ENCODE peak calls at places on chromosomes 6 and 20, in seven cellular contexts. Y, F, Q, M, U, V and X are unnamed samples.
A peak's percentile ranks its signal among the peaks of the same experiment; 100 is the strongest.

GRCh38 chr6:13404115-13404891 is 76.0 kb upstream of the TBC1D7 start:
- DNase-seq in Y (no peak), F (peak; percentile 64), Q (no peak), M (no peak), U (no peak), V (peak; percentile 82), X (no peak)

GRCh38 chr20:57246008-57246407 is 20.4 kb downstream of the BMP7 start:
- DNase-seq in Y (no peak), F (no peak), Q (no peak), M (no peak), U (no peak), V (no peak), X (no peak)

GRCh38 chr20:26163890-26164289 is 467.2 kb upstream of the ZNF337 start:
- DNase-seq in Y (peak; percentile 10), F (peak; percentile 70), Q (no peak), M (no peak), U (no peak), V (peak; percentile 96), X (no peak)

GRCh38 chr20:59790388-59790787 is 143.0 kb downstream of the SYCP2 start:
- DNase-seq in Y (no peak), F (no peak), Q (no peak), M (no peak), U (no peak), V (peak; percentile 5), X (no peak)

GRCh38 chr6:143396497-143397228 is 53.8 kb downstream of the ADAT2 start:
- DNase-seq in Y (peak; percentile 24), F (no peak), Q (peak; percentile 93), M (no peak), U (no peak), V (peak; percentile 55), X (no peak)

GRCh38 chr20:21548390-21549035 is 34.6 kb upstream of the NKX2-2 start:
- DNase-seq in Y (no peak), F (no peak), Q (no peak), M (no peak), U (no peak), V (no peak), X (no peak)

GRCh38 chr20:37095108-37095608 is 639 bp downstream of the RBL1 start:
- DNase-seq in Y (peak; percentile 5), F (no peak), Q (peak; percentile 41), M (peak; percentile 82), U (no peak), V (no peak), X (no peak)

GRCh38 chr6:2751871-2752270 is 1.1 kb upstream of the MYLK4 start:
- DNase-seq in Y (no peak), F (no peak), Q (no peak), M (no peak), U (no peak), V (peak; percentile 59), X (no peak)

GRCh38 chr6:126335210-126335609 is 4.7 kb upstream of the CENPW start:
- DNase-seq in Y (no peak), F (no peak), Q (no peak), M (no peak), U (no peak), V (no peak), X (peak; percentile 59)

GRCh38 chr6:170289108-170289931 is 1.6 kb downstream of the DLL1 start:
- DNase-seq in Y (no peak), F (no peak), Q (no peak), M (no peak), U (no peak), V (no peak), X (peak; percentile 55)

GRCh38 chr20:58458342-58459057 is 56.7 kb downstream of the APCDD1L start:
- DNase-seq in Y (no peak), F (peak; percentile 76), Q (no peak), M (peak; percentile 75), U (no peak), V (peak; percentile 56), X (no peak)

GRCh38 chr6:118263929-118264486 is 284.1 kb upstream of the PLN start:
- DNase-seq in Y (peak; percentile 33), F (peak; percentile 1), Q (peak; percentile 30), M (peak; percentile 59), U (peak; percentile 44), V (peak; percentile 29), X (peak; percentile 76)

GRCh38 chr6:11744753-11745152 is 33.9 kb downstream of the ADTRP start:
- DNase-seq in Y (peak; percentile 50), F (peak; percentile 71), Q (no peak), M (no peak), U (no peak), V (peak; percentile 86), X (no peak)

GRCh38 chr20:48465271-48465670 is 362.5 kb downstream of the PREX1 start:
- DNase-seq in Y (no peak), F (no peak), Q (no peak), M (no peak), U (no peak), V (no peak), X (no peak)

GRCh38 chr20:49568491-49569151 is 684 bp upstream of the PTGIS start:
- DNase-seq in Y (peak; percentile 41), F (no peak), Q (no peak), M (no peak), U (peak; percentile 90), V (peak; percentile 73), X (peak; percentile 95)

GRCh38 chr6:10373642-10374359 is 41.1 kb downstream of the TFAP2A start:
- DNase-seq in Y (no peak), F (peak; percentile 9), Q (peak; percentile 12), M (no peak), U (no peak), V (peak; percentile 3), X (no peak)

GRCh38 chr6:6752129-6752528 is 163.6 kb downstream of the LY86 start:
- DNase-seq in Y (peak; percentile 32), F (peak; percentile 41), Q (no peak), M (no peak), U (no peak), V (peak; percentile 73), X (no peak)

GRCh38 chr6:78947529-78947928 is 80.2 kb downstream of the IRAK1BP1 start:
- DNase-seq in Y (no peak), F (peak; percentile 62), Q (no peak), M (no peak), U (no peak), V (peak; percentile 51), X (no peak)

GRCh38 chr20:36399147-36399968 is 93.2 kb downstream of the DLGAP4 start:
- DNase-seq in Y (peak; percentile 57), F (peak; percentile 11), Q (peak; percentile 88), M (peak; percentile 88), U (peak; percentile 95), V (peak; percentile 6), X (peak; percentile 98)

GRCh38 chr20:53608456-53609413 is 15.1 kb upstream of the ZNF217 start:
- DNase-seq in Y (peak; percentile 20), F (no peak), Q (no peak), M (no peak), U (peak; percentile 57), V (no peak), X (peak; percentile 45)

GRCh38 chr6:158382491-158382890 is 70.2 kb downstream of the TULP4 start:
- DNase-seq in Y (no peak), F (no peak), Q (no peak), M (no peak), U (no peak), V (no peak), X (no peak)

GRCh38 chr6:125750692-125751333 is 1.4 kb downstream of the HEY2 start:
- DNase-seq in Y (no peak), F (no peak), Q (no peak), M (no peak), U (no peak), V (no peak), X (no peak)

GRCh38 chr20:62206388-62206775 is 13.7 kb downstream of the HRH3 start:
- DNase-seq in Y (no peak), F (no peak), Q (no peak), M (no peak), U (no peak), V (no peak), X (no peak)

GRCh38 chr6:47404436-47404835 is 73.2 kb upstream of the CD2AP start:
- DNase-seq in Y (no peak), F (no peak), Q (no peak), M (no peak), U (no peak), V (no peak), X (no peak)

GRCh38 chr20:41447026-41447425 is 80.4 kb upstream of the EMILIN3 start:
- DNase-seq in Y (no peak), F (no peak), Q (no peak), M (no peak), U (no peak), V (no peak), X (no peak)

GRCh38 chr20:32344835-32345506 is 13.2 kb upstream of the ASXL1 start:
- DNase-seq in Y (no peak), F (no peak), Q (no peak), M (no peak), U (peak; percentile 48), V (no peak), X (peak; percentile 62)

GRCh38 chr6:28587011-28587745 is 61.5 kb downstream of the GPX5 start:
- DNase-seq in Y (peak; percentile 90), F (no peak), Q (peak; percentile 82), M (peak; percentile 93), U (peak; percentile 90), V (peak; percentile 70), X (peak; percentile 91)

DNA sequence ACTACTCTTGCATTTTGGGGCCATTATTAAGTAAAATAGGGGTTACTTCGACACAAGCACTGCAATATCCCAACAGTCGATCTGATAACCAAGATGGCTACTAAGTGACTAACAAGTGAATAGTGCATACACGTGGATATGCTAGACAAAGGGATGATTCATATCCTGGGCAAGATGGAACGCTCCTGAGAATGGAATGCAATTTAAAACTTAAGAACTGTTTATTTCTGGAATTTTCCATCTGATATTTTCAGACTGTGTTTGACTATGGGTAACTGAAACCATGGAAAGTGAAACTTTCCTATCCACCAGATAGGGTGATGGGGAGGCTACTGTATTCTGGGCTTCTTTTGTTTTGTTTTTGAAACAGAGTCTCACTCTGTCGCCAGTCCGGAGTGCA is 66.5 kb downstream of the ILRUN start:
- DNase-seq in Y (peak; percentile 24), F (peak; percentile 98), Q (peak; percentile 62), M (no peak), U (no peak), V (peak; percentile 96), X (no peak)
- H3K4me2 ChIP-seq in Y (no peak overlapping the region), F (peak overlapping the region; percentile 12), Q (no peak overlapping the region), M (no peak overlapping the region), U (no peak overlapping the region), V (no peak overlapping the region), X (no peak overlapping the region)

GRCh38 chr6:139534472-139535115 is 160.1 kb upstream of the CITED2 start:
- DNase-seq in Y (no peak), F (no peak), Q (no peak), M (no peak), U (no peak), V (no peak), X (no peak)
- H3K4me2 ChIP-seq in Y (peak overlapping the region; percentile 61), F (peak overlapping the region; percentile 10), Q (no peak overlapping the region), M (no peak overlapping the region), U (no peak overlapping the region), V (peak overlapping the region; percentile 55), X (no peak overlapping the region)

GRCh38 chr6:21476054-21476552 is 117.4 kb upstream of the SOX4 start:
- DNase-seq in Y (no peak), F (no peak), Q (no peak), M (no peak), U (no peak), V (no peak), X (no peak)

GRCh38 chr6:21478411-21478810 is 115.1 kb upstream of the SOX4 start:
- DNase-seq in Y (no peak), F (no peak), Q (no peak), M (no peak), U (no peak), V (no peak), X (no peak)

GRCh38 chr6:21479140-21479539 is 114.4 kb upstream of the SOX4 start:
- DNase-seq in Y (no peak), F (peak; percentile 23), Q (no peak), M (peak; percentile 41), U (no peak), V (peak; percentile 57), X (no peak)
- H3K4me2 ChIP-seq in Y (peak overlapping the region; percentile 62), F (peak overlapping the region; percentile 79), Q (peak overlapping the region; percentile 49), M (peak overlapping the region; percentile 23), U (no peak overlapping the region), V (peak overlapping the region; percentile 79), X (no peak overlapping the region)

GRCh38 chr6:107616776-107617175 is 126.9 kb downstream of the SOBP start:
- DNase-seq in Y (no peak), F (no peak), Q (no peak), M (no peak), U (no peak), V (no peak), X (no peak)
- H3K4me2 ChIP-seq in Y (no peak overlapping the region), F (no peak overlapping the region), Q (no peak overlapping the region), M (peak overlapping the region; percentile 75), U (no peak overlapping the region), V (no peak overlapping the region), X (peak overlapping the region; percentile 40)